ENCODE peak calls at places on chromosomes 7 and 10, in nine cellular contexts. X is HT1080, A is ELR, C is substantia nigra, N is NCI-H1436, S is endothelial cell, I is uterus, Q is breast epithelium, Z is NCI-H748 treated with DMSO at 0.1 percent for 48 hours. B is an unnamed sample.

GRCh38 chr7:150753826-150754603 is 16.8 kb downstream of the GIMAP5 start:
- DNase-seq in N (no peak), X (peak), Q (no peak), C (no peak), S (no peak), I (no peak), A (peak), Z (no peak), B (no peak)

GRCh38 chr7:116977172-116977571 is 23.9 kb downstream of the ST7 start:
- DNase-seq in I (no peak), S (no peak), A (peak), X (peak), Z (no peak), C (no peak), Q (no peak), N (no peak), B (no peak)

GRCh38 chr10:100072514-100072913 is 9.2 kb downstream of the CPN1 start:
- DNase-seq in I (no peak), Z (no peak), Q (no peak), A (no peak), S (no peak), X (no peak), N (no peak), C (no peak), B (no peak)

GRCh38 chr10:117967149-117967548 is 79.6 kb downstream of the RAB11FIP2 start:
- DNase-seq in C (no peak), A (no peak), X (no peak), N (peak), S (no peak), Q (no peak), I (no peak), Z (peak), B (no peak)

GRCh38 chr10:12448729-12449391 is 99.5 kb downstream of the CAMK1D start:
- DNase-seq in Z (no peak), S (no peak), I (peak), X (peak), Q (peak), A (peak), C (no peak), N (no peak), B (peak)

GRCh38 chr10:79268100-79268670 is 79.1 kb upstream of the PPIF start:
- DNase-seq in I (no peak), S (no peak), Z (no peak), A (peak), N (no peak), C (no peak), X (peak), Q (no peak), B (no peak)

GRCh38 chr10:46282460-46283216 is 4.2 kb upstream of the ANTXRL start:
- DNase-seq in Z (peak), A (peak), N (no peak), Q (peak), C (peak), X (peak), S (peak), I (peak), B (peak)

GRCh38 chr7:25384820-25385560 is 156.7 kb upstream of the NPVF start:
- DNase-seq in X (no peak), C (no peak), Q (no peak), A (no peak), Z (peak), I (peak), N (no peak), S (no peak), B (no peak)

B was measured in COLO829.